ENCODE peak calls at places on chromosomes 5 and 9, in seven cellular contexts. F is cardiac muscle cell, P is fibroblast of lung, J is mesendoderm, N is RWPE2, B is body of pancreas, Q is AG04450. X is an unnamed sample. For H3K27me3, the result is how much of the 10 kb centered on the place peaks cover.

GRCh38 chr5:178642351-178642909 is 15.6 kb upstream of the CLK4 start:
- DNase-seq in P (peak), B (peak), N (peak), Q (peak), J (no peak), F (peak), X (no peak)

GRCh38 chr5:151101151-151101550 is 20.3 kb upstream of the TNIP1 start:
- DNase-seq in P (no peak), Q (no peak), F (no peak), N (no peak), J (no peak), B (peak), X (no peak)

GRCh38 chr9:98502311-98502975 is 206.3 kb downstream of the GABBR2 start:
- DNase-seq in B (no peak), Q (no peak), N (no peak), P (peak), J (peak), F (peak), X (no peak)

GRCh38 chr5:154053468-154053867 is 14.7 kb downstream of the MFAP3 start:
- DNase-seq in B (no peak), J (no peak), N (no peak), P (no peak), F (no peak), Q (no peak), X (no peak)

GRCh38 chr5:137613554-137614265 is 114.6 kb upstream of the SPOCK1 start:
- DNase-seq in B (no peak), Q (no peak), F (peak), P (no peak), N (no peak), J (no peak), X (no peak)

GRCh38 chr5:76715484-76715733 is 517 bp upstream of the F2R start:
- DNase-seq in F (no peak), P (no peak), B (no peak), J (no peak), Q (no peak), N (no peak), X (no peak)

GRCh38 chr5:158406884-158407790 is 548.2 kb upstream of the CLINT1 start:
- DNase-seq in P (peak), Q (no peak), J (no peak), B (no peak), F (peak), N (no peak), X (no peak)

GRCh38 chr5:135236951-135237791 is 161.9 kb downstream of the MACROH2A1 start:
- DNase-seq in Q (no peak), B (no peak), J (no peak), F (no peak), N (peak), P (peak), X (no peak)

GRCh38 chr5:60332244-60333018 is 367.5 kb downstream of the DEPDC1B start:
- DNase-seq in F (peak), B (no peak), Q (no peak), J (no peak), N (no peak), P (peak), X (no peak)

GRCh38 chr5:11044581-11044980 is 283.5 kb upstream of the DAP start:
- DNase-seq in J (no peak), B (no peak), P (no peak), N (no peak), Q (no peak), F (no peak), X (no peak)

GRCh38 chr9:1208185-1208584 is 158.0 kb downstream of the DMRT2 start:
- DNase-seq in B (no peak), J (no peak), N (no peak), F (peak), P (peak), Q (peak), X (no peak)

GRCh38 chr5:177483994-177484901 is 10.8 kb upstream of the DBN1 start:
- DNase-seq in J (no peak), N (no peak), B (no peak), Q (no peak), F (no peak), P (no peak), X (no peak)

GRCh38 chr5:179549973-179550510 is 312 bp upstream of the RUFY1 start:
- DNase-seq in F (no peak), B (no peak), Q (no peak), N (no peak), J (no peak), P (peak), X (no peak)

GRCh38 chr5:103373576-103374472 is 115.3 kb downstream of the MACIR start:
- DNase-seq in N (no peak), F (no peak), J (peak), B (peak), Q (no peak), P (no peak), X (no peak)

GRCh38 chr9:3708751-3709150 is 182.9 kb upstream of the RFX3 start:
- DNase-seq in J (no peak), Q (no peak), F (peak), B (peak), N (no peak), P (peak), X (no peak)

GRCh38 chr9:136471802-136472487 is 10.9 kb downstream of the SEC16A start:
- DNase-seq in B (no peak), N (no peak), Q (no peak), J (no peak), P (no peak), F (no peak), X (no peak)

GRCh38 chr5:128227984-128228383 is 144.4 kb downstream of the SLC12A2 start:
- DNase-seq in N (no peak), F (peak), J (no peak), P (peak), B (no peak), Q (peak), X (no peak)

GRCh38 chr5:14818931-14819790 is 52.4 kb downstream of the ANKH start:
- DNase-seq in N (no peak), F (no peak), Q (no peak), J (no peak), P (no peak), B (no peak), X (no peak)
- H3K4me3 ChIP-seq in N (no peak), F (no peak), Q (no peak), J (no peak), P (no peak), B (no peak), X (no peak)

GRCh38 chr5:173920866-173921265 is 32.7 kb downstream of the CPEB4 start:
- DNase-seq in N (no peak), Q (no peak), J (no peak), F (no peak), P (no peak), B (no peak), X (no peak)

GRCh38 chr5:173923236-173924104 is 35.3 kb downstream of the CPEB4 start:
- DNase-seq in P (no peak), B (no peak), N (no peak), J (no peak), F (peak), Q (no peak), X (no peak)

GRCh38 chr5:173920024-173920753 is 32.0 kb downstream of the CPEB4 start:
- DNase-seq in N (no peak), B (no peak), Q (no peak), P (peak), J (no peak), F (peak), X (no peak)

GRCh38 chr5:173924899-173925298 is 36.8 kb downstream of the CPEB4 start:
- DNase-seq in Q (no peak), B (no peak), F (no peak), P (no peak), J (no peak), N (no peak), X (no peak)

GRCh38 chr5:173922527-173922926 is 34.4 kb downstream of the CPEB4 start:
- DNase-seq in P (no peak), B (no peak), F (no peak), N (no peak), Q (no peak), J (no peak), X (no peak)
- H3K27ac ChIP-seq in P (no peak), B (peak), F (peak), N (no peak), Q (no peak), J (no peak), X (no peak)

GRCh38 chr9:75852746-75853145 is 37.7 kb upstream of the PCSK5 start:
- DNase-seq in P (no peak), N (no peak), Q (no peak), J (no peak), F (no peak), B (no peak), X (no peak)
- H3K27me3 ChIP-seq in P (under half), N (under half), Q (under half), J (under half), F (under half), B (under half), X (under half)

GRCh38 chr9:120716483-120716882 is 2.2 kb upstream of the MEGF9 start:
- DNase-seq in P (no peak), B (no peak), N (no peak), J (no peak), F (no peak), Q (no peak), X (no peak)

GRCh38 chr9:120714846-120715231 is 569 bp upstream of the MEGF9 start:
- DNase-seq in Q (no peak), N (no peak), B (no peak), P (no peak), F (no peak), J (no peak), X (no peak)

GRCh38 chr9:120717194-120717593 is 2.9 kb upstream of the MEGF9 start:
- DNase-seq in B (peak), F (no peak), J (no peak), Q (no peak), P (no peak), N (no peak), X (no peak)

GRCh38 chr9:120714088-120714845 is at the start of gene MEGF9:
- DNase-seq in Q (peak), B (peak), J (peak), P (peak), F (peak), N (peak), X (peak)

GRCh38 chr9:120715331-120715924 is 1.2 kb upstream of the MEGF9 start:
- DNase-seq in P (peak), F (peak), N (no peak), J (peak), B (no peak), Q (no peak), X (no peak)
- H3K4me3 ChIP-seq in P (peak), F (no peak), N (no peak), J (no peak), B (no peak), Q (peak), X (peak)

DNA sequence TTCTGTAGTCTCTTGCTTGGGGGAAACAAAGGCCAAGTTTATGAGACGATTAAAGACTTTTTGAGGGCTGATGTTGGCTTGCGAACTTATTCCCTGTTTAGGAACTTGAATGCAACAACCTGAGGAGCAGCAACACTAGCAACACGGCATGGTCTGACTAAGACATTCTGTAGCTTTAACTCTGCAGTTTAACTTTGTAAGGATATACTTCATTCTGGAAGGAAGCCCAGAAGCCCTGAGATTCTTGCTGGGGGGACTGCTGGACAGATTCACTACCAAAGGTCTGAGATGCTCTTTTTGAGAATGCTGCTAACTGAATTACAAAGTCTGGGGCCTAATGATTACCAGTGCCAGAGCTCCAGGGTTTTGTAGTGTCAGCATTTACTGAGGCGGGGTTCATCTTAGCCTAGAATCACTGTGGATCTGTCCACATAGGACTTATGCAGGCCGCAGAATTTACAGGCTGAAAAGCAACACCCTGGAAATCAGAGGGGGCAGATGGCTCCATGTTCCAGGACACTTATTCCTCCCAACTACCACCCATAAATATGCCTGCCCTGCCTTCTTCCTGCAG is 537.0 kb upstream of the CDH18 start:
- DNase-seq in F (peak), Q (no peak), J (no peak), P (no peak), N (no peak), B (no peak), X (no peak)
- H3K27ac ChIP-seq in F (no peak), Q (no peak), J (no peak), P (no peak), N (no peak), B (no peak), X (no peak)

GRCh38 chr5:73928486-73928885 is 302.5 kb downstream of the ARHGEF28 start:
- DNase-seq in P (no peak), J (no peak), Q (no peak), N (no peak), B (no peak), F (no peak), X (no peak)
- H3K27me3 ChIP-seq in P (under half), J (under half), Q (under half), N (under half), B (under half), F (under half), X (under half)

DNA sequence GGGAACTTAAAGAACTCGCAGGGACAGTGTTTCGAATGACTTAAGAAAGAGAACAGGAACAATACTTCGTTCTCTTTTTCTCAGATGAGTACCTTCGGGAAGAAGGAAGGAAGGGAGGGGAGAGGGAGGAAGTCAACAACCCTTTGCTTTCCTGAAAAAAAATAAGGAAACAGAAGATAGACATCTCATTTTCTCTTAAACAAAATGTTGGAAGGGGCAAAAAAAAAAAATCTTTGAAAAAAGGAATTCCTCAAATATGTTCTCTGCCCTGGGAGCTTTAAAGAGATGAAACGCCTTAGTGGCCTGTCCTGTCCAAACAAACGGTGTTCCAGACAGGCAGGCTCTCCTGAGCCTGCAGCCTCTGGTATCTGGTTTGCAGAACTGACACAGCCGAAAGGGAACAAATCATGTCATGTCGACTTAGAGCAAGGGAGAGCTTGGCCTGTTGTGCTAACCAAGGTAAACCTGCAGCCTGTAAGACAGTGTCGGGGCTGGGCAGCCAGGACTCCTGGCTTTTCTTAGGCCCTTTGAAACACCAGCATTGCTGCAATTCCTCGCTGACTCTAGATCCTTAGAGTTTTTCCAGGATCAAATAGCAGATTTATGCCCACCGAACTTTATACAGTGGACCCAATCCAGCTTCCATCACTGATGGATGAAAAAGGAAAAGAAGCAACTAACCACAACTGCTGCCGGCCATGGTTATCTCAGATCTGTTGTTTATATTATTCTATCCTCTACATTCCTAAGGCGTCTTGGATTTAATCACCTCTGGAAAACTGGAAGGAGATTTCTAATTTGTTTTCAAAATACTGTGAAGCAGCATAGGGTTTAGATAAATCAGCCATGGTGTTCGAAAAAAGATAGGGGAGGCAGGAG is at the start of gene ZNF366:
- DNase-seq in N (no peak), J (no peak), P (no peak), Q (no peak), F (no peak), B (no peak), X (no peak)
- H3K4me3 ChIP-seq in N (no peak), J (no peak), P (no peak), Q (no peak), F (no peak), B (no peak), X (no peak)

GRCh38 chr5:173963107-173963506 is 25.9 kb upstream of the C5orf47 start:
- DNase-seq in P (peak), J (no peak), F (peak), Q (peak), N (no peak), B (no peak), X (no peak)

GRCh38 chr5:173968154-173968553 is 20.8 kb upstream of the C5orf47 start:
- DNase-seq in N (no peak), B (no peak), P (no peak), F (no peak), Q (no peak), J (peak), X (no peak)

GRCh38 chr5:173962436-173962835 is 26.5 kb upstream of the C5orf47 start:
- DNase-seq in Q (no peak), P (no peak), N (no peak), B (no peak), F (no peak), J (no peak), X (no peak)

GRCh38 chr5:173964491-173964890 is 24.5 kb upstream of the C5orf47 start:
- DNase-seq in N (no peak), F (no peak), P (no peak), Q (no peak), J (no peak), B (no peak), X (no peak)

GRCh38 chr5:173963867-173964429 is 25.0 kb upstream of the C5orf47 start:
- DNase-seq in J (peak), B (peak), N (no peak), P (peak), F (no peak), Q (no peak), X (no peak)
- H3K27ac ChIP-seq in J (no peak), B (peak), N (peak), P (no peak), F (peak), Q (peak), X (no peak)

DNA sequence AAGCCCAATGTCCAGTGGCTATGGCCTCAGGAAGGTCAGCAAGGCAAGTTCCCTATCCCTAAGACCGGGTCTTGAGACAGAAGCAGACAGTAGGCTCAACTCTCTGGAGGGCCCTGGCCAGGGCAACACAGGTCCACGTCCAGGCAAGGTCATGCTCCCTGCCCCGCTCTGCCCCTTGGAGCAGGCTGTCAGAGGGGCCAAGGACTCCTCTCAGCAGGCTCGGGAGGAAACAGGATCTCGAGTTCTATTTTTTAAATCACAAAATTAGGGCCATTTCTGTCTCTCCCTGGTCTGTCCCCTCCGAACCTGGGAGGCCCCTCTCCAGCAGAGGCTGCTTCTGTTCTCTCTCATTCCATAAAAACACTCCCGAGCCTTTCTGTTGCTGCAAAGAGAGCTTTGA is 24.3 kb upstream of the FCN1 start:
- DNase-seq in B (no peak), J (no peak), N (peak), Q (no peak), F (no peak), P (no peak), X (no peak)
- H3K27me3 ChIP-seq in B (under half), J (under half), N (under half), Q (under half), F (under half), P (under half), X (under half)

GRCh38 chr5:175830586-175831300 is 40.6 kb upstream of the CPLX2 start:
- DNase-seq in F (no peak), J (no peak), N (no peak), P (no peak), Q (no peak), B (no peak), X (no peak)
- H3K4me3 ChIP-seq in F (no peak), J (no peak), N (no peak), P (no peak), Q (no peak), B (no peak), X (no peak)

X was measured in effector memory CD4-positive, alpha-beta T cell.